ENCODE peak calls at places on chromosomes 16 and 17, in five cellular contexts. D is CD8-positive, alpha-beta memory T cell; S is sigmoid colon; M is endothelial cell of umbilical vein; X is A673. T is an unnamed sample.

GRCh38 chr17:58378895-58379824 is 27.2 kb upstream of the SUPT4H1 start:
- DNase-seq in S (no peak), X (no peak), M (no peak), D (no peak), T (no peak)

GRCh38 chr17:78879679-78880186 is 23.3 kb downstream of the CEP295NL start:
- DNase-seq in D (no peak), S (peak; percentile 94), X (peak; percentile 20), M (peak; percentile 64), T (no peak)

GRCh38 chr17:55735784-55736405 is 13.2 kb upstream of the TMEM100 start:
- DNase-seq in X (peak; percentile 77), S (peak; percentile 69), M (peak; percentile 32), D (no peak), T (no peak)

GRCh38 chr16:69100046-69100765 is 5.2 kb upstream of the HAS3 start:
- DNase-seq in M (no peak), S (no peak), D (no peak), X (no peak), T (no peak)

GRCh38 chr16:2852003-2852730 is 5.8 kb downstream of the PRSS22 start:
- DNase-seq in M (no peak), X (no peak), S (no peak), D (no peak), T (no peak)

GRCh38 chr17:46791531-46791930 is 27.0 kb downstream of the WNT3 start:
- DNase-seq in X (no peak), S (no peak), M (no peak), D (no peak), T (no peak)

GRCh38 chr16:79508294-79508693 is 92.2 kb downstream of the MAF start:
- DNase-seq in D (no peak), X (no peak), M (no peak), S (no peak), T (no peak)

GRCh38 chr17:80253631-80254395 is 6.8 kb upstream of the RNF213 start:
- DNase-seq in D (no peak), X (no peak), M (no peak), S (no peak), T (no peak)

GRCh38 chr16:49460786-49461470 is 87.3 kb downstream of the C16orf78 start:
- DNase-seq in S (peak; percentile 28), M (no peak), D (no peak), X (no peak), T (no peak)

GRCh38 chr16:27547134-27547533 is 2.6 kb downstream of the GTF3C1 start:
- DNase-seq in S (peak; percentile 29), M (peak; percentile 14), X (peak; percentile 73), D (no peak), T (no peak)

GRCh38 chr17:37483311-37484039 is 6.2 kb upstream of the DUSP14 start:
- DNase-seq in M (no peak), D (no peak), S (peak; percentile 70), X (peak; percentile 8), T (no peak)

GRCh38 chr17:67452681-67453554 is 75.8 kb downstream of the PITPNC1 start:
- DNase-seq in D (peak; percentile 52), M (no peak), X (no peak), S (no peak), T (no peak)

GRCh38 chr17:63600569-63601438 is at the start of gene TACO1:
- DNase-seq in D (peak; percentile 76), X (peak; percentile 87), S (peak; percentile 92), M (peak; percentile 77), T (peak; percentile 81)

GRCh38 chr17:51904379-51904778 is 254.1 kb downstream of the CA10 start:
- DNase-seq in D (no peak), S (no peak), M (no peak), X (no peak), T (no peak)

GRCh38 chr16:88447881-88448280 is 5.2 kb upstream of the ZFPM1 start:
- DNase-seq in S (no peak), M (no peak), X (no peak), D (no peak), T (no peak)

GRCh38 chr17:61063528-61063927 is 336.1 kb upstream of the TBX2 start:
- DNase-seq in X (no peak), S (no peak), M (no peak), D (no peak), T (no peak)

GRCh38 chr16:30658731-30659506 is 688 bp downstream of the FBRS start:
- DNase-seq in S (peak; percentile 94), X (peak; percentile 99), M (no peak), D (no peak), T (peak; percentile 88)

GRCh38 chr16:65125322-65125721 is 3.5 kb upstream of the CDH11 start:
- DNase-seq in D (no peak), S (no peak), M (no peak), X (no peak), T (no peak)

GRCh38 chr16:75272097-75272548 is 20.7 kb upstream of the BCAR1 start:
- DNase-seq in S (no peak), D (no peak), X (no peak), M (no peak), T (no peak)

GRCh38 chr17:3641717-3642486 is 5.3 kb downstream of the CTNS start:
- DNase-seq in M (peak; percentile 18), D (no peak), X (no peak), S (no peak), T (no peak)

GRCh38 chr16:51161440-51162195 is 10.5 kb upstream of the SALL1 start:
- DNase-seq in D (no peak), M (no peak), X (no peak), S (no peak), T (no peak)

GRCh38 chr16:19346335-19346922 is 60.9 kb downstream of the CLEC19A start:
- DNase-seq in X (no peak), M (no peak), S (no peak), D (no peak), T (no peak)

DNA sequence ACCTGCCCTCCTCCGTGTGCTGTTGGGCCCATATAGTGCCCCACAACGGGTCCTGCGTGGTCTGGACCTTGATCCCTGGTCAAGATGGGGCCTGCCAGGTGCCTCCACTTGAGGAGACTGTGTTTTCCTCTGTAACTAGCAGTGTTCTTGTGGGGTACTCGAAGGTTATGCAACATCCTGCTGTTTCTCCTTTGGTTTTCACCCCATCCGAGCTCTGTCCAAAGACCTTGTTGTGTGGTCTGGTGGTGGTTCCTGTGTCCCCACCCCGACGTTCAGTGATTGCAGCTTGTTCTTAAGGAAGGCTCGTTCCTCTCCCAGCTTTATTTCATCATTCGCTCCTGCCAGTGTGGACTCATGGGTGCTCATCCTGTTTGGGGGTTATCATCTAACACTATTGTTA is 38.7 kb upstream of the ZNF750 start:
- DNase-seq in X (no peak), D (no peak), S (peak; percentile 73), M (no peak), T (no peak)
- H3K27ac ChIP-seq in X (no peak overlapping the region), D (no peak overlapping the region), S (no peak overlapping the region), M (no peak overlapping the region), T (no peak overlapping the region)

GRCh38 chr17:48637323-48638260 is 11.4 kb upstream of the HOXB9 start:
- DNase-seq in X (no peak), S (peak; percentile 38), M (no peak), D (no peak), T (no peak)
- H3K27me3 ChIP-seq in X (peaks cover 15% of the 10 kb centered on the region), S (peaks cover 55% of the 10 kb centered on the region), M (peaks cover 69% of the 10 kb centered on the region), D (peaks cover 52% of the 10 kb centered on the region), T (peaks cover 100% of the 10 kb centered on the region)

GRCh38 chr16:53457670-53458069 is 23.4 kb downstream of the RBL2 start:
- DNase-seq in X (no peak), D (peak; percentile 88), S (no peak), M (no peak), T (no peak)
- H3K4me3 ChIP-seq in X (no peak overlapping the region), D (peak overlapping the region; percentile 60), S (no peak overlapping the region), M (no peak overlapping the region), T (no peak overlapping the region)

GRCh38 chr16:57497121-57497520 is 10.8 kb upstream of the DOK4 start:
- DNase-seq in S (peak; percentile 39), D (no peak), M (no peak), X (no peak), T (no peak)
- H3K27ac ChIP-seq in S (no peak overlapping the region), D (no peak overlapping the region), M (no peak overlapping the region), X (no peak overlapping the region), T (no peak overlapping the region)

GRCh38 chr16:977096-977701 is 4.4 kb upstream of the SOX8 start:
- DNase-seq in D (no peak), S (peak; percentile 85), X (no peak), M (no peak), T (peak; percentile 70)
- H3K27me3 ChIP-seq in D (peaks cover 6% of the 10 kb centered on the region), S (peaks cover 20% of the 10 kb centered on the region), X (peaks cover 4% of the 10 kb centered on the region), M (no peaks in the 10 kb centered on the region), T (peaks cover 2% of the 10 kb centered on the region)

DNA sequence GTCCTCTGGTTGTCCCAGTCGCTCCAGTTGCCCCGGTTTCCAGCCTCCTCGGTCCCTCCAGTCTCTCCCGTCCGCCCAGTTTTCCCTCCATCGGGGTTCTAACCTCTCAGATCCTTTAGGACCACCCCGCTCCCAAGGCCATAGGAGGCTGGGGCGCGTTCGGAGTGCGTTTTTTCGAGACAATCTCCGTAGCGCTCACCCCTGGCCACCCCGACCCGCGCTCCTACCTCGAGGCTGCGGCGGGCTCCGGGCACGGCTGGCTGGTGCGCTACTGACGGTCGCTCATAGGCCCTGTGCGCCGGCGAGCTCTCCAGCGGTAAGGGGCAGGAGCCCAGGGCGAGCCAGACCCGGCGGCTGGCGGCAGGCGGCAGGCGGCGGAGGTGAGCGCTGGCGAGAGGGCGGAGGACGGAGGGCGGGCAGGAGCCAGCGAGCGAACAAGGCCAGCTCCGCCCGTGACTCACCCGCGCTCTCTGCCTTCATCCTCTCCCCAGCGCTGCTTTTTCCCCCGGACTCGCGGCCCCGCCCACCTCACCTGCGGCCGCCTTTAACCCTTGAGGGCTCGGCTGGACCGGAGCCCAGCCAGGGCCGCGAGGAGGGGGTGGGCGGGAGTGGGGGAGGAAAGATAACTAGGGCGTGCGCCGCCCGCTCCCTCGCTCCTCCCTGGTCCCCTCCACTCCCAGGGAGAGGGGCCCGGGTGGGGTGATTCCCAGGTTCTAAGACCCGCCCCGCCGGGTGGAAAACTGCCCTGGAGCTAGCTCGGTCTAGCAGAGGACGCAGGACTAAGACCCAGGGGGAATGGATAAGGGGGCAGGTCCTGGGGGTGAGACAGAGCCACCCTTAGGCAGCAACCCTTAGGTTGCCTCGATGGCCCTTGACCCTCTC is at the start of gene SP6:
- DNase-seq in M (peak; percentile 58), S (no peak), X (no peak), D (peak; percentile 73), T (no peak)
- H3K4me3 ChIP-seq in M (no peak within 1 kb of the TSS), S (peak within 1 kb of the TSS; percentile 19), X (no peak within 1 kb of the TSS), D (peak within 1 kb of the TSS; percentile 43), T (no peak within 1 kb of the TSS)

GRCh38 chr17:1041746-1042145 is 44.8 kb downstream of the TIMM22 start:
- DNase-seq in X (no peak), D (no peak), M (no peak), S (peak; percentile 54), T (no peak)

GRCh38 chr17:1040216-1040600 is 43.3 kb downstream of the TIMM22 start:
- DNase-seq in D (no peak), X (no peak), M (no peak), S (no peak), T (no peak)

GRCh38 chr17:1038459-1039118 is 41.7 kb downstream of the TIMM22 start:
- DNase-seq in X (no peak), D (no peak), S (no peak), M (no peak), T (no peak)

GRCh38 chr17:1039119-1039507 is 42.2 kb downstream of the TIMM22 start:
- DNase-seq in M (no peak), X (no peak), D (no peak), S (no peak), T (no peak)

GRCh38 chr17:1039511-1040215 is 42.7 kb downstream of the TIMM22 start:
- DNase-seq in S (peak; percentile 87), D (no peak), M (peak; percentile 84), X (no peak), T (peak; percentile 63)
- H3K27ac ChIP-seq in S (peak overlapping the region; percentile 59), D (no peak overlapping the region), M (peak overlapping the region; percentile 80), X (no peak overlapping the region), T (peak overlapping the region; percentile 89)